ENCODE peak calls at places on chromosomes 6 and 20, in six cellular contexts. Q is right lobe of liver, Z is CMK, B is NCI-H1105, X is NCI-H2171 treated with DMSO at 0.1 percent for 48 hours, G is lower lobe of right lung. U is an unnamed sample.

GRCh38 chr6:1436334-1437306 is 47.2 kb downstream of the FOXF2 start:
- DNase-seq in Q (no peak), Z (no peak), B (peak), X (peak), G (no peak), U (peak)

GRCh38 chr6:47134476-47135189 is 92.5 kb upstream of the ADGRF1 start:
- DNase-seq in Q (no peak), Z (no peak), B (peak), X (peak), G (no peak), U (no peak)

GRCh38 chr6:155329460-155330132 is 15.3 kb upstream of the TFB1M start:
- DNase-seq in Q (no peak), Z (no peak), B (no peak), X (no peak), G (no peak), U (no peak)

GRCh38 chr20:11271319-11271718 is 597.5 kb upstream of the JAG1 start:
- DNase-seq in Q (no peak), Z (no peak), B (no peak), X (peak), G (no peak), U (peak)

GRCh38 chr6:16758163-16758975 is 2.9 kb downstream of the ATXN1 start:
- DNase-seq in Q (no peak), Z (no peak), B (peak), X (no peak), G (no peak), U (peak)

GRCh38 chr20:20317195-20318113 is 50.5 kb upstream of the INSM1 start:
- DNase-seq in Q (no peak), Z (no peak), B (no peak), X (peak), G (no peak), U (peak)

GRCh38 chr6:101391772-101392560 is 1.5 kb upstream of the GRIK2 start:
- DNase-seq in Q (no peak), Z (no peak), B (no peak), X (no peak), G (no peak), U (no peak)

GRCh38 chr6:159169557-159170332 is 545 bp downstream of the FNDC1 start:
- DNase-seq in Q (peak), Z (no peak), B (peak), X (peak), G (peak), U (no peak)

GRCh38 chr20:41895216-41895615 is 277.0 kb upstream of the CHD6 start:
- DNase-seq in Q (no peak), Z (no peak), B (no peak), X (no peak), G (no peak), U (no peak)

GRCh38 chr6:4936681-4937041 is 67.2 kb downstream of the RPP40 start:
- DNase-seq in Q (no peak), Z (peak), B (peak), X (peak), G (no peak), U (no peak)